ENCODE peak calls at places on chromosome 13, in ten cellular contexts. R is fibroblast of pulmonary artery; N is GM03348; S is hypothalamus; C is tibial nerve; U is A549; P is CD4-positive, CD25-positive, alpha-beta regulatory T cell; G is NCI-H2081; T is AG10803; X is effector memory CD4-positive, alpha-beta T cell. H is an unnamed sample.

GRCh38 chr13:26987614-26988013 is 184.0 kb downstream of the USP12 start:
- DNase-seq in R (no peak), N (no peak), S (no peak), C (no peak), U (no peak), P (no peak), G (no peak), T (no peak), X (no peak), H (no peak)

GRCh38 chr13:31385534-31385933 is 185.8 kb downstream of the B3GLCT start:
- DNase-seq in R (no peak), N (no peak), S (no peak), C (no peak), U (no peak), P (no peak), G (no peak), T (no peak), X (no peak), H (no peak)

GRCh38 chr13:75481176-75482069 is 546 bp downstream of the TBC1D4 start:
- DNase-seq in R (no peak), N (peak), S (no peak), C (peak), U (peak), P (peak), G (peak), T (no peak), X (no peak), H (peak)

GRCh38 chr13:110485604-110486003 is 75.9 kb downstream of the RAB20 start:
- DNase-seq in R (no peak), N (no peak), S (no peak), C (no peak), U (no peak), P (no peak), G (no peak), T (no peak), X (no peak), H (no peak)

GRCh38 chr13:52103386-52103785 is 25.5 kb downstream of the NEK5 start:
- DNase-seq in R (no peak), N (no peak), S (no peak), C (no peak), U (no peak), P (no peak), G (no peak), T (no peak), X (no peak), H (no peak)

GRCh38 chr13:101025925-101026324 is 351.3 kb upstream of the TMTC4 start:
- DNase-seq in R (no peak), N (no peak), S (no peak), C (no peak), U (no peak), P (no peak), G (no peak), T (no peak), X (no peak), H (no peak)

GRCh38 chr13:109857325-109857724 is 70.9 kb upstream of the IRS2 start:
- DNase-seq in R (no peak), N (no peak), S (no peak), C (no peak), U (no peak), P (no peak), G (no peak), T (no peak), X (no peak), H (no peak)

GRCh38 chr13:106376411-106377112 is 158.9 kb downstream of the EFNB2 start:
- DNase-seq in R (peak), N (peak), S (no peak), C (no peak), U (peak), P (no peak), G (no peak), T (peak), X (no peak), H (no peak)

GRCh38 chr13:97574926-97575325 is 141.0 kb downstream of the RAP2A start:
- DNase-seq in R (peak), N (peak), S (no peak), C (no peak), U (no peak), P (no peak), G (peak), T (peak), X (no peak), H (no peak)

GRCh38 chr13:40777166-40777956 is 6.4 kb upstream of the MRPS31 start:
- DNase-seq in R (peak), N (peak), S (no peak), C (peak), U (peak), P (no peak), G (peak), T (peak), X (no peak), H (peak)

GRCh38 chr13:83168575-83168974 is 713.7 kb downstream of the SLITRK1 start:
- DNase-seq in R (no peak), N (no peak), S (no peak), C (no peak), U (no peak), P (no peak), G (no peak), T (peak), X (no peak), H (no peak)

GRCh38 chr13:49208619-49209018 is 11.5 kb upstream of the MLNR start:
- DNase-seq in R (no peak), N (no peak), S (no peak), C (no peak), U (no peak), P (no peak), G (no peak), T (no peak), X (no peak), H (no peak)

GRCh38 chr13:103157034-103157433 is 90.8 kb upstream of the SLC10A2 start:
- DNase-seq in R (peak), N (no peak), S (no peak), C (no peak), U (no peak), P (no peak), G (no peak), T (no peak), X (no peak), H (no peak)

GRCh38 chr13:91155512-91156114 is 191.9 kb upstream of the MIR17HG start:
- DNase-seq in R (no peak), N (no peak), S (no peak), C (no peak), U (no peak), P (no peak), G (no peak), T (no peak), X (no peak), H (no peak)

GRCh38 chr13:113005076-113005865 is 36.3 kb downstream of the MCF2L start:
- DNase-seq in R (no peak), N (no peak), S (no peak), C (no peak), U (no peak), P (no peak), G (peak), T (no peak), X (no peak), H (no peak)

GRCh38 chr13:52845334-52845761 is 3.1 kb downstream of the PCDH8 start:
- DNase-seq in R (no peak), N (no peak), S (no peak), C (no peak), U (no peak), P (no peak), G (no peak), T (no peak), X (no peak), H (no peak)

GRCh38 chr13:114079601-114080536 is 52.6 kb downstream of the RASA3 start:
- DNase-seq in R (no peak), N (no peak), S (no peak), C (no peak), U (no peak), P (no peak), G (no peak), T (no peak), X (no peak), H (no peak)

GRCh38 chr13:40875048-40875447 is 85.6 kb downstream of the SLC25A15 start:
- DNase-seq in R (no peak), N (no peak), S (no peak), C (no peak), U (no peak), P (no peak), G (no peak), T (no peak), X (no peak), H (no peak)

GRCh38 chr13:97231118-97231831 is 9.1 kb downstream of the MBNL2 start:
- DNase-seq in R (no peak), N (no peak), S (no peak), C (no peak), U (no peak), P (no peak), G (no peak), T (no peak), X (no peak), H (no peak)

GRCh38 chr13:50072676-50073075 is 57.4 kb downstream of the KCNRG start:
- DNase-seq in R (no peak), N (no peak), S (no peak), C (no peak), U (no peak), P (no peak), G (no peak), T (no peak), X (no peak), H (no peak)

GRCh38 chr13:47549219-47549752 is 451.8 kb downstream of the SUCLA2 start:
- DNase-seq in R (no peak), N (no peak), S (no peak), C (no peak), U (no peak), P (no peak), G (peak), T (peak), X (no peak), H (no peak)

GRCh38 chr13:34340534-34340933 is 522.6 kb downstream of the RFC3 start:
- DNase-seq in R (peak), N (peak), S (no peak), C (no peak), U (no peak), P (no peak), G (no peak), T (peak), X (no peak), H (no peak)

GRCh38 chr13:112249644-112250610 is 126.2 kb upstream of the SPACA7 start:
- DNase-seq in R (no peak), N (no peak), S (no peak), C (no peak), U (no peak), P (no peak), G (no peak), T (no peak), X (no peak), H (no peak)

GRCh38 chr13:24038846-24039330 is 121.6 kb upstream of the SPATA13 start:
- DNase-seq in R (no peak), N (peak), S (peak), C (no peak), U (no peak), P (no peak), G (peak), T (peak), X (no peak), H (no peak)

GRCh38 chr13:109036091-109036490 is 406.7 kb downstream of the MYO16 start:
- DNase-seq in R (no peak), N (peak), S (no peak), C (peak), U (no peak), P (no peak), G (no peak), T (peak), X (no peak), H (no peak)

GRCh38 chr13:45299194-45299593 is 41.8 kb downstream of the TPT1 start:
- DNase-seq in R (peak), N (no peak), S (no peak), C (no peak), U (no peak), P (no peak), G (no peak), T (peak), X (no peak), H (no peak)

GRCh38 chr13:25687622-25688225 is 315.9 kb downstream of the ATP8A2 start:
- DNase-seq in R (peak), N (no peak), S (no peak), C (no peak), U (no peak), P (no peak), G (peak), T (no peak), X (no peak), H (no peak)

GRCh38 chr13:94481966-94482365 is 2.5 kb upstream of the DCT start:
- DNase-seq in R (peak), N (peak), S (no peak), C (no peak), U (peak), P (no peak), G (no peak), T (peak), X (no peak), H (no peak)

GRCh38 chr13:95020298-95020987 is 280.8 kb downstream of the ABCC4 start:
- DNase-seq in R (peak), N (no peak), S (no peak), C (no peak), U (no peak), P (no peak), G (peak), T (no peak), X (no peak), H (no peak)

GRCh38 chr13:106680796-106681482 is 113.0 kb upstream of the ARGLU1 start:
- DNase-seq in R (no peak), N (no peak), S (peak), C (no peak), U (no peak), P (no peak), G (peak), T (no peak), X (no peak), H (no peak)

GRCh38 chr13:91722267-91722884 is 324.0 kb downstream of the GPC5 start:
- DNase-seq in R (peak), N (peak), S (no peak), C (no peak), U (no peak), P (no peak), G (peak), T (no peak), X (no peak), H (no peak)

GRCh38 chr13:26721251-26721939 is 39.2 kb downstream of the GPR12 start:
- DNase-seq in R (no peak), N (no peak), S (peak), C (no peak), U (no peak), P (no peak), G (no peak), T (no peak), X (no peak), H (no peak)

GRCh38 chr13:42001580-42001979 is 40.7 kb upstream of the VWA8 start:
- DNase-seq in R (peak), N (peak), S (no peak), C (no peak), U (no peak), P (no peak), G (no peak), T (peak), X (no peak), H (no peak)

GRCh38 chr13:111521030-111521429 is 200.6 kb downstream of the TEX29 start:
- DNase-seq in R (no peak), N (no peak), S (no peak), C (no peak), U (no peak), P (no peak), G (no peak), T (no peak), X (no peak), H (no peak)

GRCh38 chr13:90443268-90443667 is 904.2 kb upstream of the MIR17HG start:
- DNase-seq in R (no peak), N (no peak), S (no peak), C (no peak), U (no peak), P (no peak), G (no peak), T (no peak), X (no peak), H (no peak)

GRCh38 chr13:32125221-32125621 is 93.6 kb downstream of the FRY start:
- DNase-seq in R (peak), N (peak), S (no peak), C (peak), U (no peak), P (no peak), G (no peak), T (peak), X (no peak), H (no peak)

GRCh38 chr13:97856001-97856675 is 97.3 kb upstream of the IPO5 start:
- DNase-seq in R (peak), N (peak), S (no peak), C (peak), U (no peak), P (no peak), G (no peak), T (peak), X (no peak), H (no peak)

GRCh38 chr13:114070098-114070799 is 62.2 kb downstream of the RASA3 start:
- DNase-seq in R (no peak), N (no peak), S (no peak), C (no peak), U (no peak), P (no peak), G (no peak), T (no peak), X (no peak), H (no peak)

GRCh38 chr13:29849071-29849541 is 1.3 kb downstream of the UBL3 start:
- DNase-seq in R (peak), N (no peak), S (no peak), C (peak), U (no peak), P (peak), G (peak), T (peak), X (peak), H (peak)

H was measured in naive B cell.